ENCODE peak calls at places on chromosomes 7 and 10, in four cellular contexts. T is dermis blood vessel endothelial cell, B is thoracic aorta, L is GM20000. Y is an unnamed sample.

GRCh38 chr7:131952365-131952764 is 395.9 kb upstream of the PODXL start:
- DNase-seq in B (no peak), T (no peak), L (no peak), Y (no peak)

GRCh38 chr10:29648983-29649268 is 14.2 kb upstream of the SVIL start:
- DNase-seq in B (no peak), T (peak; percentile 25), L (no peak), Y (no peak)

GRCh38 chr10:71985542-71986250 is 21.5 kb downstream of the CHST3 start:
- DNase-seq in L (peak; percentile 59), B (no peak), T (peak; percentile 63), Y (no peak)

GRCh38 chr10:104297697-104298660 is 29.0 kb downstream of the GSTO2 start:
- DNase-seq in L (no peak), T (peak; percentile 67), B (no peak), Y (no peak)

GRCh38 chr7:30911561-30911969 is at the start of gene AQP1:
- DNase-seq in B (peak; percentile 89), T (peak; percentile 33), L (no peak), Y (no peak)

GRCh38 chr10:24952146-24952700 is at the start of gene PRTFDC1:
- DNase-seq in T (peak; percentile 35), L (peak; percentile 63), B (no peak), Y (no peak)

GRCh38 chr7:1314908-1315450 is 82.3 kb downstream of the UNCX start:
- DNase-seq in L (no peak), T (no peak), B (no peak), Y (no peak)

GRCh38 chr10:79327090-79327457 is 20.2 kb upstream of the PPIF start:
- DNase-seq in T (no peak), B (no peak), L (no peak), Y (no peak)

GRCh38 chr10:125159486-125159931 is 854 bp downstream of the CTBP2 start:
- DNase-seq in L (peak; percentile 74), B (no peak), T (peak; percentile 31), Y (no peak)

GRCh38 chr7:7190142-7190541 is 7.8 kb downstream of the C1GALT1 start:
- DNase-seq in T (no peak), B (no peak), L (no peak), Y (no peak)

GRCh38 chr7:130367836-130368235 is 12.5 kb upstream of the CPA1 start:
- DNase-seq in T (no peak), L (no peak), B (no peak), Y (no peak)

GRCh38 chr7:121547341-121548092 is 151.4 kb upstream of the FAM3C start:
- DNase-seq in L (peak; percentile 52), B (no peak), T (peak; percentile 80), Y (no peak)

GRCh38 chr7:102232686-102233286 is 53.9 kb upstream of the SH2B2 start:
- DNase-seq in L (no peak), T (no peak), B (no peak), Y (no peak)

GRCh38 chr7:42502022-42502421 is 265.0 kb upstream of the GLI3 start:
- DNase-seq in B (no peak), T (no peak), L (no peak), Y (no peak)

GRCh38 chr10:79068203-79068561 is 584 bp upstream of the ZMIZ1 start:
- DNase-seq in T (no peak), L (no peak), B (no peak), Y (no peak)

GRCh38 chr10:122495406-122496340 is 34.3 kb downstream of the HTRA1 start:
- DNase-seq in T (peak; percentile 74), L (no peak), B (no peak), Y (no peak)

GRCh38 chr7:70044064-70044463 is 445.8 kb downstream of the AUTS2 start:
- DNase-seq in B (no peak), T (no peak), L (no peak), Y (no peak)

GRCh38 chr10:71765176-71765906 is 8.0 kb downstream of the VSIR start:
- DNase-seq in B (no peak), T (no peak), L (no peak), Y (no peak)

GRCh38 chr10:115972426-115972825 is 300.6 kb downstream of the GFRA1 start:
- DNase-seq in T (no peak), B (no peak), L (no peak), Y (no peak)

GRCh38 chr10:93074137-93074596 is 474 bp downstream of the CYP26A1 start:
- DNase-seq in T (peak; percentile 44), L (no peak), B (no peak), Y (peak; percentile 55)

GRCh38 chr10:131261890-131262289 is 49.6 kb downstream of the TCERG1L start:
- DNase-seq in L (no peak), T (no peak), B (no peak), Y (no peak)

GRCh38 chr10:24552346-24553016 is 171.2 kb downstream of the ARHGAP21 start:
- DNase-seq in T (peak; percentile 11), B (no peak), L (no peak), Y (no peak)

GRCh38 chr10:23517155-23517554 is 78.3 kb downstream of the OTUD1 start:
- DNase-seq in T (no peak), B (no peak), L (no peak), Y (no peak)

GRCh38 chr10:133160813-133161471 is 923 bp downstream of the KNDC1 start:
- DNase-seq in B (no peak), L (peak; percentile 45), T (no peak), Y (no peak)

GRCh38 chr10:131802156-131802915 is 98.5 kb upstream of the PPP2R2D start:
- DNase-seq in B (no peak), T (no peak), L (no peak), Y (no peak)

GRCh38 chr10:114470956-114471905 is 66.9 kb upstream of the AFAP1L2 start:
- DNase-seq in B (no peak), L (peak; percentile 70), T (peak; percentile 90), Y (peak; percentile 24)

GRCh38 chr10:123475466-123475865 is 190.7 kb upstream of the GPR26 start:
- DNase-seq in L (no peak), T (no peak), B (no peak), Y (no peak)

GRCh38 chr7:103106336-103107070 is 31.6 kb downstream of the ARMC10 start:
- DNase-seq in B (no peak), T (no peak), L (no peak), Y (no peak)

Y was measured in KG1.